ENCODE peak calls at places on chromosomes 7 and 10, in nine cellular contexts. X is AG04449; D is stimulated activated CD4-positive, alpha-beta T cell treated with anti-CD3 and anti-CD28 coated beads, Interleukin-2, amount 100 ng/mL, for 48 hours; A is activated T-cell treated with anti-CD3 and anti-CD28 coated beads for 48 hours; K is stimulated activated CD8-positive, alpha-beta memory T cell treated with anti-CD3 and anti-CD28 coated beads, Interleukin-2, amount 100 ng/mL, for 1 hour; T is M059J; M is BJ; J is effector memory CD8-positive, alpha-beta T cell; V is mesothelial cell of epicardium. O is an unnamed sample.

GRCh38 chr7:43234968-43235367 is 122.5 kb downstream of the HECW1 start:
- DNase-seq in X (no peak), D (no peak), A (no peak), K (no peak), T (no peak), M (no peak), J (no peak), V (no peak), O (no peak)

GRCh38 chr7:151135866-151136514 is 31.5 kb downstream of the GBX1 start:
- DNase-seq in X (no peak), D (no peak), A (no peak), K (no peak), T (no peak), M (no peak), J (no peak), V (no peak), O (no peak)

GRCh38 chr7:108452707-108453106 is 3.5 kb downstream of the NRCAM start:
- DNase-seq in X (no peak), D (no peak), A (no peak), K (no peak), T (peak; percentile 40), M (no peak), J (no peak), V (no peak), O (no peak)

GRCh38 chr10:123564631-123565030 is 101.5 kb upstream of the GPR26 start:
- DNase-seq in X (no peak), D (no peak), A (no peak), K (no peak), T (peak; percentile 52), M (no peak), J (no peak), V (no peak), O (no peak)

GRCh38 chr7:50304911-50305621 is 550 bp downstream of the IKZF1 start:
- DNase-seq in X (no peak), D (peak; percentile 46), A (no peak), K (no peak), T (no peak), M (no peak), J (peak; percentile 55), V (no peak), O (peak; percentile 56)

GRCh38 chr7:97009753-97010732 is 4.7 kb downstream of the DLX6 start:
- DNase-seq in X (no peak), D (no peak), A (no peak), K (no peak), T (no peak), M (no peak), J (no peak), V (no peak), O (no peak)

GRCh38 chr7:12056381-12056780 is 154.7 kb upstream of the TMEM106B start:
- DNase-seq in X (no peak), D (no peak), A (no peak), K (no peak), T (peak; percentile 85), M (no peak), J (no peak), V (no peak), O (no peak)

GRCh38 chr10:70779685-70780369 is 5.3 kb downstream of the TBATA start:
- DNase-seq in X (no peak), D (no peak), A (no peak), K (no peak), T (no peak), M (no peak), J (no peak), V (no peak), O (no peak)

GRCh38 chr7:146902728-146903127 is 786.1 kb downstream of the CNTNAP2 start:
- DNase-seq in X (no peak), D (no peak), A (no peak), K (no peak), T (peak; percentile 0), M (no peak), J (no peak), V (no peak), O (no peak)

GRCh38 chr10:60382946-60383681 is 6.6 kb downstream of the ANK3 start:
- DNase-seq in X (no peak), D (no peak), A (no peak), K (no peak), T (peak; percentile 85), M (no peak), J (no peak), V (no peak), O (no peak)

GRCh38 chr7:44238116-44238695 is 37.4 kb downstream of the YKT6 start:
- DNase-seq in X (no peak), D (no peak), A (no peak), K (no peak), T (no peak), M (no peak), J (no peak), V (no peak), O (no peak)

GRCh38 chr10:72186633-72187330 is 29.0 kb upstream of the ANAPC16 start:
- DNase-seq in X (no peak), D (no peak), A (no peak), K (no peak), T (no peak), M (no peak), J (no peak), V (no peak), O (no peak)

GRCh38 chr10:62540389-62540788 is 166.2 kb downstream of the ZNF365 start:
- DNase-seq in X (no peak), D (no peak), A (no peak), K (no peak), T (no peak), M (no peak), J (no peak), V (no peak), O (no peak)

GRCh38 chr10:93815304-93816091 is 57.8 kb downstream of the LGI1 start:
- DNase-seq in X (no peak), D (no peak), A (no peak), K (no peak), T (peak; percentile 59), M (no peak), J (no peak), V (no peak), O (no peak)

GRCh38 chr10:71729023-71729649 is 9.6 kb upstream of the C10orf105 start:
- DNase-seq in X (no peak), D (no peak), A (no peak), K (no peak), T (peak; percentile 76), M (no peak), J (no peak), V (peak; percentile 40), O (no peak)

GRCh38 chr7:73977626-73978618 is 50.1 kb upstream of the ELN start:
- DNase-seq in X (no peak), D (no peak), A (no peak), K (no peak), T (peak; percentile 27), M (no peak), J (no peak), V (no peak), O (no peak)

GRCh38 chr10:36383349-36383748 is 741.3 kb upstream of the FZD8 start:
- DNase-seq in X (no peak), D (no peak), A (no peak), K (no peak), T (no peak), M (no peak), J (no peak), V (no peak), O (no peak)

GRCh38 chr7:7264306-7265040 is 82.1 kb downstream of the C1GALT1 start:
- DNase-seq in X (no peak), D (no peak), A (no peak), K (no peak), T (no peak), M (no peak), J (no peak), V (no peak), O (no peak)

GRCh38 chr10:71263376-71263775 is 51.0 kb downstream of the UNC5B start:
- DNase-seq in X (no peak), D (no peak), A (no peak), K (no peak), T (no peak), M (no peak), J (no peak), V (no peak), O (no peak)

GRCh38 chr7:104653870-104654401 is 325.5 kb downstream of the LHFPL3 start:
- DNase-seq in X (no peak), D (no peak), A (no peak), K (no peak), T (no peak), M (no peak), J (no peak), V (no peak), O (no peak)

GRCh38 chr10:11404931-11405330 is 206.5 kb downstream of the USP6NL start:
- DNase-seq in X (no peak), D (no peak), A (no peak), K (no peak), T (no peak), M (no peak), J (no peak), V (no peak), O (no peak)

GRCh38 chr10:122112625-122113160 is 123.7 kb downstream of the TACC2 start:
- DNase-seq in X (peak; percentile 57), D (no peak), A (no peak), K (no peak), T (peak; percentile 95), M (peak; percentile 85), J (no peak), V (peak; percentile 59), O (no peak)

GRCh38 chr7:4682621-4683042 is 537 bp downstream of the FOXK1 start:
- DNase-seq in X (no peak), D (no peak), A (peak; percentile 29), K (no peak), T (peak; percentile 70), M (no peak), J (peak; percentile 24), V (peak; percentile 24), O (peak; percentile 32)

GRCh38 chr10:49273082-49273465 is 25.9 kb upstream of the C10orf71 start:
- DNase-seq in X (no peak), D (no peak), A (no peak), K (no peak), T (peak; percentile 3), M (no peak), J (no peak), V (no peak), O (no peak)

GRCh38 chr7:74454948-74455804 is 1.5 kb downstream of the GTF2IRD1 start:
- DNase-seq in X (no peak), D (no peak), A (no peak), K (no peak), T (peak; percentile 37), M (no peak), J (no peak), V (no peak), O (no peak)

GRCh38 chr7:142001163-142001874 is 5.6 kb downstream of the MGAM start:
- DNase-seq in X (no peak), D (no peak), A (no peak), K (no peak), T (peak; percentile 74), M (no peak), J (no peak), V (no peak), O (no peak)